ENCODE peak calls at places on chromosomes 5 and 9, in four cellular contexts. One of them, this sample, is unnamed.

GRCh38 chr9:94782367-94783120 is 56.0 kb downstream of the AOPEP start:
- DNase-seq in cardiac muscle cell: peak
- DNase-seq in kidney epithelial cell: no peak
- DNase-seq in fibroblast of mammary gland: peak
- DNase-seq in this sample: peak

GRCh38 chr5:75335952-75336624 is 932 bp upstream of the HMGCR start:
- DNase-seq in cardiac muscle cell: peak
- DNase-seq in kidney epithelial cell: peak
- DNase-seq in fibroblast of mammary gland: peak
- DNase-seq in this sample: peak

GRCh38 chr9:133499130-133499891 is 20.4 kb upstream of the SLC2A6 start:
- DNase-seq in cardiac muscle cell: no peak
- DNase-seq in fibroblast of mammary gland: no peak
- DNase-seq in kidney epithelial cell: no peak
- DNase-seq in this sample: no peak

GRCh38 chr9:134696433-134696832 is 54.8 kb downstream of the COL5A1 start:
- DNase-seq in cardiac muscle cell: no peak
- DNase-seq in fibroblast of mammary gland: no peak
- DNase-seq in kidney epithelial cell: no peak
- DNase-seq in this sample: no peak

GRCh38 chr9:26264709-26265601 is 586.7 kb upstream of the TUSC1 start:
- DNase-seq in kidney epithelial cell: peak
- DNase-seq in fibroblast of mammary gland: peak
- DNase-seq in cardiac muscle cell: peak
- DNase-seq in this sample: peak

GRCh38 chr9:96073531-96074284 is 198.2 kb downstream of the ERCC6L2 start:
- DNase-seq in cardiac muscle cell: peak
- DNase-seq in kidney epithelial cell: no peak
- DNase-seq in fibroblast of mammary gland: no peak
- DNase-seq in this sample: peak

GRCh38 chr9:89137548-89138462 is 40.8 kb downstream of the SHC3 start:
- DNase-seq in cardiac muscle cell: peak
- DNase-seq in fibroblast of mammary gland: peak
- DNase-seq in kidney epithelial cell: peak
- DNase-seq in this sample: peak

GRCh38 chr5:167478156-167478555 is 813.3 kb upstream of the WWC1 start:
- DNase-seq in cardiac muscle cell: peak
- DNase-seq in fibroblast of mammary gland: peak
- DNase-seq in kidney epithelial cell: no peak
- DNase-seq in this sample: no peak

GRCh38 chr5:117788596-117788995 is 1199.8 kb downstream of the DTWD2 start:
- DNase-seq in kidney epithelial cell: no peak
- DNase-seq in fibroblast of mammary gland: no peak
- DNase-seq in cardiac muscle cell: no peak
- DNase-seq in this sample: peak

GRCh38 chr5:31407921-31408714 is 123.8 kb downstream of the DROSHA start:
- DNase-seq in cardiac muscle cell: no peak
- DNase-seq in fibroblast of mammary gland: peak
- DNase-seq in kidney epithelial cell: peak
- DNase-seq in this sample: no peak

GRCh38 chr5:164383662-164384061 is 878.2 kb downstream of the MAT2B start:
- DNase-seq in fibroblast of mammary gland: no peak
- DNase-seq in cardiac muscle cell: no peak
- DNase-seq in kidney epithelial cell: no peak
- DNase-seq in this sample: no peak

GRCh38 chr5:7886849-7887460 is 18.0 kb downstream of the MTRR start:
- DNase-seq in kidney epithelial cell: no peak
- DNase-seq in cardiac muscle cell: peak
- DNase-seq in fibroblast of mammary gland: peak
- DNase-seq in this sample: peak

GRCh38 chr5:111782171-111782570 is 25.2 kb upstream of the NREP start:
- DNase-seq in cardiac muscle cell: peak
- DNase-seq in fibroblast of mammary gland: peak
- DNase-seq in kidney epithelial cell: no peak
- DNase-seq in this sample: peak

GRCh38 chr5:134438268-134438622 is 26.6 kb upstream of the CDKN2AIPNL start:
- DNase-seq in cardiac muscle cell: peak
- DNase-seq in fibroblast of mammary gland: peak
- DNase-seq in kidney epithelial cell: no peak
- DNase-seq in this sample: peak

GRCh38 chr5:27388755-27389154 is 350.4 kb upstream of the CDH9 start:
- DNase-seq in cardiac muscle cell: no peak
- DNase-seq in kidney epithelial cell: no peak
- DNase-seq in fibroblast of mammary gland: no peak
- DNase-seq in this sample: no peak

GRCh38 chr5:1001406-1002270 is 7.0 kb upstream of the NKD2 start:
- DNase-seq in cardiac muscle cell: no peak
- DNase-seq in fibroblast of mammary gland: no peak
- DNase-seq in kidney epithelial cell: no peak
- DNase-seq in this sample: no peak

GRCh38 chr9:33187519-33188218 is 20.5 kb upstream of the B4GALT1 start:
- DNase-seq in cardiac muscle cell: peak
- DNase-seq in kidney epithelial cell: no peak
- DNase-seq in fibroblast of mammary gland: peak
- DNase-seq in this sample: peak

GRCh38 chr9:35112257-35113020 is 3.2 kb downstream of the ATOSB start:
- DNase-seq in cardiac muscle cell: peak
- DNase-seq in kidney epithelial cell: no peak
- DNase-seq in fibroblast of mammary gland: peak
- DNase-seq in this sample: peak

GRCh38 chr5:1753490-1753889 is 46.1 kb downstream of the MRPL36 start:
- DNase-seq in fibroblast of mammary gland: no peak
- DNase-seq in cardiac muscle cell: no peak
- DNase-seq in kidney epithelial cell: no peak
- DNase-seq in this sample: no peak

GRCh38 chr9:126117631-126118030 is 209.0 kb upstream of the MVB12B start:
- DNase-seq in kidney epithelial cell: no peak
- DNase-seq in fibroblast of mammary gland: no peak
- DNase-seq in cardiac muscle cell: no peak
- DNase-seq in this sample: no peak

GRCh38 chr5:136701191-136701590 is 335.8 kb upstream of the TRPC7 start:
- DNase-seq in cardiac muscle cell: no peak
- DNase-seq in fibroblast of mammary gland: no peak
- DNase-seq in kidney epithelial cell: no peak
- DNase-seq in this sample: no peak

GRCh38 chr5:68027519-68027918 is 188.0 kb upstream of the PIK3R1 start:
- DNase-seq in cardiac muscle cell: peak
- DNase-seq in kidney epithelial cell: no peak
- DNase-seq in fibroblast of mammary gland: peak
- DNase-seq in this sample: peak

GRCh38 chr9:22278426-22278825 is 168.2 kb upstream of the DMRTA1 start:
- DNase-seq in cardiac muscle cell: no peak
- DNase-seq in kidney epithelial cell: no peak
- DNase-seq in fibroblast of mammary gland: peak
- DNase-seq in this sample: peak

GRCh38 chr9:124675261-124676158 is 95.6 kb downstream of the NR6A1 start:
- DNase-seq in cardiac muscle cell: no peak
- DNase-seq in kidney epithelial cell: no peak
- DNase-seq in fibroblast of mammary gland: no peak
- DNase-seq in this sample: no peak

GRCh38 chr5:78387468-78388153 is 27.2 kb downstream of the SCAMP1 start:
- DNase-seq in fibroblast of mammary gland: no peak
- DNase-seq in kidney epithelial cell: no peak
- DNase-seq in cardiac muscle cell: no peak
- DNase-seq in this sample: no peak

GRCh38 chr5:119269061-119269579 is 86.7 kb upstream of the TNFAIP8 start:
- DNase-seq in kidney epithelial cell: no peak
- DNase-seq in cardiac muscle cell: no peak
- DNase-seq in fibroblast of mammary gland: peak
- DNase-seq in this sample: peak

GRCh38 chr5:108081707-108082106 is 300.2 kb downstream of the FBXL17 start:
- DNase-seq in cardiac muscle cell: no peak
- DNase-seq in fibroblast of mammary gland: no peak
- DNase-seq in kidney epithelial cell: no peak
- DNase-seq in this sample: no peak

GRCh38 chr9:93125331-93125894 is 8.6 kb downstream of the NINJ1 start:
- DNase-seq in fibroblast of mammary gland: no peak
- DNase-seq in kidney epithelial cell: no peak
- DNase-seq in cardiac muscle cell: no peak
- DNase-seq in this sample: no peak

GRCh38 chr9:137278061-137278912 is 761 bp downstream of the TOR4A start:
- DNase-seq in cardiac muscle cell: peak
- DNase-seq in kidney epithelial cell: no peak
- DNase-seq in fibroblast of mammary gland: no peak
- DNase-seq in this sample: peak

GRCh38 chr5:41527201-41527779 is 16.9 kb upstream of the PLCXD3 start:
- DNase-seq in cardiac muscle cell: peak
- DNase-seq in kidney epithelial cell: peak
- DNase-seq in fibroblast of mammary gland: peak
- DNase-seq in this sample: peak

GRCh38 chr5:50889790-50890189 is 223.4 kb downstream of the PARP8 start:
- DNase-seq in fibroblast of mammary gland: no peak
- DNase-seq in kidney epithelial cell: no peak
- DNase-seq in cardiac muscle cell: no peak
- DNase-seq in this sample: no peak

GRCh38 chr5:157603333-157604190 is 28.0 kb upstream of the ADAM19 start:
- DNase-seq in kidney epithelial cell: peak
- DNase-seq in cardiac muscle cell: peak
- DNase-seq in fibroblast of mammary gland: peak
- DNase-seq in this sample: peak

GRCh38 chr5:102678267-102679058 is 76.6 kb upstream of the PAM start:
- DNase-seq in fibroblast of mammary gland: peak
- DNase-seq in kidney epithelial cell: no peak
- DNase-seq in cardiac muscle cell: peak
- DNase-seq in this sample: peak

DNA sequence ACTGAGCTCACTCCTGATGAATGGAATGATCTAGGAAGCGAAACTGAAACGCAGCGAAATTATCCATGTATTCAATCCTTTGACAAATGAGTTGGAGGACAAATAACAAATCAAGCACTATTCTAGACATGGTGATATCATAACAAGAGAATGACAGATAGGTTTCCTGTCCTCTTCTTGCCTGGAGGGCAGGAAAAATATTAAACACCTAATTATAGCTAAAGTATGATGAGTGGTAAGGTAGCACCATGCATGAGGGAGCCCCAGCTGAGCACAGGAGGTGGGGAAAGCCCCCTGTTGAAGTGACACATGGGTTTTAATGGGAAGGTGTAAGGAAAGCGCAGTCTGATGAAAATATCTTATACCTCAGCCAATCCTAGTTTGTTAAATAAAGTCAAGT is 225.2 kb downstream of the NPR3 start:
- DNase-seq in cardiac muscle cell: no peak
- DNase-seq in fibroblast of mammary gland: no peak
- DNase-seq in kidney epithelial cell: no peak
- DNase-seq in this sample: no peak
- H3K4me3 ChIP-seq in cardiac muscle cell: no peak
- H3K4me3 ChIP-seq in fibroblast of mammary gland: no peak
- H3K4me3 ChIP-seq in kidney epithelial cell: no peak
- H3K4me3 ChIP-seq in this sample: no peak

GRCh38 chr9:86614871-86615849 is 260.9 kb upstream of the TUT7 start:
- DNase-seq in kidney epithelial cell: no peak
- DNase-seq in fibroblast of mammary gland: peak
- DNase-seq in cardiac muscle cell: peak
- DNase-seq in this sample: peak
- TF ChIP-seq CTCF in kidney epithelial cell: peak
- TF ChIP-seq CTCF in fibroblast of mammary gland: peak
- TF ChIP-seq CTCF in cardiac muscle cell: peak
- TF ChIP-seq CTCF in this sample: peak

GRCh38 chr9:74887981-74888370 is 255 bp upstream of the TRPM6 start:
- DNase-seq in fibroblast of mammary gland: no peak
- DNase-seq in cardiac muscle cell: no peak
- DNase-seq in kidney epithelial cell: no peak
- DNase-seq in this sample: no peak
- H3K4me3 ChIP-seq in fibroblast of mammary gland: no peak
- H3K4me3 ChIP-seq in cardiac muscle cell: peak
- H3K4me3 ChIP-seq in kidney epithelial cell: no peak
- H3K4me3 ChIP-seq in this sample: peak

DNA sequence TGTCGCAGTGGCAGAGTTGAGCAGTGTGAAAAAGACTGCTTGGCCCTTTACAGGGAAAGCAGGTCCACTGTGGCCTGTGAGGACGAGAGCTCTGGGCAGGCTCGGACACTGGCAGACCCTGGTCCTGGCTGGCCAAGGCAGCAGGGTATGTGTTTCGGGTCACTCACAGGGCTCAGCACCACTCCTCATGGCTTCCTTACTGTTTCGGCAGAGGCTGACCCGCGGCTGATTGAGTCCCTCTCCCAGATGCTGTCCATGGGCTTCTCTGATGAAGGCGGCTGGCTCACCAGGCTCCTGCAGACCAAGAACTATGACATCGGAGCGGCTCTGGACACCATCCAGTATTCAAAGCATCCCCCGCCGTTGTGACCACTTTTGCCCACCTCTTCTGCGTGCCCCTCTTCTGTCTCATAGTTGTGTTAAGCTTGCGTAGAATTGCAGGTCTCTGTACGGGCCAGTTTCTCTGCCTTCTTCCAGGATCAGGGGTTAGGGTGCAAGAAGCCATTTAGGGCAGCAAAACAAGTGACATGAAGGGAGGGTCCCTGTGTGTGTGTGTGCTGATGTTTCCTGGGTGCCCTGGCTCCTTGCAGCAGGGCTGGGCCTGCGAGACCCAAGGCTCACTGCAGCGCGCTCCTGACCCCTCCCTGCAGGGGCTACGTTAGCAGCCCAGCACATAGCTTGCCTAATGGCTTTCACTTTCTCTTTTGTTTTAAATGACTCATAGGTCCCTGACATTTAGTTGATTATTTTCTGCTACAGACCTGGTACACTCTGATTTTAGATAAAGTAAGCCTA is 15.7 kb downstream of the SQSTM1 start:
- DNase-seq in kidney epithelial cell: no peak
- DNase-seq in fibroblast of mammary gland: peak
- DNase-seq in cardiac muscle cell: no peak
- DNase-seq in this sample: no peak
- TF ChIP-seq CTCF in kidney epithelial cell: peak
- TF ChIP-seq CTCF in fibroblast of mammary gland: no peak
- TF ChIP-seq CTCF in cardiac muscle cell: no peak
- TF ChIP-seq CTCF in this sample: no peak

GRCh38 chr9:17134843-17135577 is at the start of gene CNTLN:
- DNase-seq in kidney epithelial cell: peak
- DNase-seq in cardiac muscle cell: peak
- DNase-seq in fibroblast of mammary gland: peak
- DNase-seq in this sample: peak

GRCh38 chr9:17137576-17137975 is 2.7 kb downstream of the CNTLN start:
- DNase-seq in cardiac muscle cell: peak
- DNase-seq in fibroblast of mammary gland: peak
- DNase-seq in kidney epithelial cell: no peak
- DNase-seq in this sample: peak

GRCh38 chr9:17138503-17138902 is 3.7 kb downstream of the CNTLN start:
- DNase-seq in kidney epithelial cell: no peak
- DNase-seq in cardiac muscle cell: no peak
- DNase-seq in fibroblast of mammary gland: no peak
- DNase-seq in this sample: no peak

GRCh38 chr9:17134396-17134842 is 421 bp upstream of the CNTLN start:
- DNase-seq in fibroblast of mammary gland: peak
- DNase-seq in cardiac muscle cell: peak
- DNase-seq in kidney epithelial cell: no peak
- DNase-seq in this sample: peak

DNA sequence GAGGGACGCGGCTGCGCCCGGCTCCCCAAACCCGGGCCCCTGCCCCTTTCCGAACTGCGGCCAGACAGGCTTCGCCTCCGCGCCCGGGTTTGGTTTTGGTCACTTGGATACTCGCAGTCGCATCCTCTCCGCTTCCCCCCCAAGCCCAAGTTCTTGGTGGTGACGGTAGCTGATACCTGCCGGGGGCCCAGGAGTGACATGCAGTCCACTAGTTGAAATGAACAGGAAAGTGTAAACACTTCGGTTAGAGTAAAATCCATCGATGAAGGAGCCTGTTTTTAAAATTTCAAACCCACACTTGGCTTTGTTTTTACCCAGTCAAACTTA is 701 bp downstream of the CNTLN start:
- DNase-seq in kidney epithelial cell: no peak
- DNase-seq in fibroblast of mammary gland: peak
- DNase-seq in cardiac muscle cell: peak
- DNase-seq in this sample: no peak
- H3K4me3 ChIP-seq in kidney epithelial cell: peak
- H3K4me3 ChIP-seq in fibroblast of mammary gland: peak
- H3K4me3 ChIP-seq in cardiac muscle cell: peak
- H3K4me3 ChIP-seq in this sample: peak

This sample was measured in fibroblast of pulmonary artery.